ENCODE peak calls at places on chromosomes 11 and 22, in five cellular contexts. U, O, D, F and B are unnamed samples.

GRCh38 chr11:120867531-120867930 is 156.4 kb upstream of the TBCEL start:
- DNase-seq in U (no peak), O (no peak), D (no peak), F (no peak), B (no peak)

GRCh38 chr11:66225054-66225453 is 43.4 kb upstream of the RAB1B start:
- DNase-seq in U (no peak), O (peak), D (no peak), F (no peak), B (no peak)

GRCh38 chr11:6611092-6612007 is 666 bp downstream of the TAF10 start:
- DNase-seq in U (no peak), O (peak), D (peak), F (no peak), B (no peak)

GRCh38 chr22:47568700-47569099 is 806.2 kb downstream of the TBC1D22A start:
- DNase-seq in U (no peak), O (no peak), D (no peak), F (no peak), B (no peak)

GRCh38 chr22:48340191-48340590 is 1487.5 kb downstream of the BRD1 start:
- DNase-seq in U (no peak), O (no peak), D (no peak), F (no peak), B (no peak)

GRCh38 chr22:47043835-47044721 is 281.6 kb downstream of the TBC1D22A start:
- DNase-seq in U (peak), O (no peak), D (no peak), F (no peak), B (peak)

GRCh38 chr11:21554284-21554683 is 638.6 kb upstream of the ANO5 start:
- DNase-seq in U (no peak), O (no peak), D (no peak), F (no peak), B (no peak)

GRCh38 chr11:128324051-128324481 is 263.3 kb downstream of the ETS1 start:
- DNase-seq in U (no peak), O (no peak), D (no peak), F (no peak), B (no peak)

DNA sequence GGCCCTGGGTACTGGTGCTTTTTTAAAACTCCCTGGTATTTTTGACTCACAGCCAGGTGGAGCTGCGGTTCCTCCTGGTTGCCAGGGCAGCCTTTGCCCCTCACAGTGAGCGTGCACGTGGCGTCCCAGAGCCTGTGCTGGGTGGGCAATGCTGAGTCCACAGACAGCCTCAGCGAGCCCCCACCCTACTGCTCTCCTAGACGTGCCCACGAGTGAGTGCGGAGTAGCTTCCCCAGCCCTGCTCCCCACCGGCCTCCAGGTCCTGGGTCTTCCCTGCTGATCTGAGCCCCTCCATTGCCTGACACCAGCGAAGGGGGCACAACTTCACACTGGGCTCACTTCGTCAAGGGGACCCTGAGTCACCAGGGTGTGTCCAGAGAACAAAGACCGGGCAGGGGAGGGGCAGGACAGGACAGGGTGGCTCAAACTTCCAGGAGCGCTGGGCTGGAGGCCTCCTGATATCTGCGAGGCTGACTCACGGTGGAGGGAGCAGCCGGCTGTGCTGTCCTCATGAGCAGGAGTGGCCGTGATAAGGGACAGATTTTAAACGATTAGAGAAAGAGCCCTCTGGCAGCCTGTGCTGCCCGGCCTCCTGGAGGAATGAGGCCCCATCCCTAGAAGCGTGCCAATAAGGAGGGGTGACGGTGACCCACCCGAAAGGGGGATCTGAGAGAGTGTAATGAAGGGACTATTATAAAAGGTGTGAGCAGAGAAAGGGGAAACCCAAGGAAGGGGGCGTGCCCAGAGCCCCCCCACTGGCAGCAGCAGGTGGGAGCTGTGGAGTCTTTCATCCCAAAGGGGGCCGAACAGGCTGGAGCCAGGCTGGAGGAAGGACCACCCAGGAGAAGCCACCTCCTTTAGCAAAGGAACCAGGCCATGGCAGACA is 129.3 kb upstream of the FGF3 start:
- DNase-seq in U (peak), O (no peak), D (no peak), F (no peak), B (no peak)
- TF ChIP-seq CTCF in U (peak), O (no peak), D (no peak), F (no peak), B (peak)

GRCh38 chr11:92964471-92964870 is 5.0 kb upstream of the MTNR1B start:
- DNase-seq in U (no peak), O (no peak), D (no peak), F (no peak), B (no peak)

GRCh38 chr11:92965196-92965595 is 4.3 kb upstream of the MTNR1B start:
- DNase-seq in U (no peak), O (no peak), D (no peak), F (no peak), B (no peak)

GRCh38 chr11:92962444-92962843 is 7.0 kb upstream of the MTNR1B start:
- DNase-seq in U (no peak), O (no peak), D (no peak), F (no peak), B (no peak)

GRCh38 chr11:92955900-92956299 is 13.6 kb upstream of the MTNR1B start:
- DNase-seq in U (no peak), O (no peak), D (no peak), F (no peak), B (no peak)

GRCh38 chr11:92960886-92961285 is 8.6 kb upstream of the MTNR1B start:
- DNase-seq in U (no peak), O (no peak), D (no peak), F (no peak), B (no peak)
- TF ChIP-seq CTCF in U (no peak), O (no peak), D (no peak), F (peak), B (peak)

DNA sequence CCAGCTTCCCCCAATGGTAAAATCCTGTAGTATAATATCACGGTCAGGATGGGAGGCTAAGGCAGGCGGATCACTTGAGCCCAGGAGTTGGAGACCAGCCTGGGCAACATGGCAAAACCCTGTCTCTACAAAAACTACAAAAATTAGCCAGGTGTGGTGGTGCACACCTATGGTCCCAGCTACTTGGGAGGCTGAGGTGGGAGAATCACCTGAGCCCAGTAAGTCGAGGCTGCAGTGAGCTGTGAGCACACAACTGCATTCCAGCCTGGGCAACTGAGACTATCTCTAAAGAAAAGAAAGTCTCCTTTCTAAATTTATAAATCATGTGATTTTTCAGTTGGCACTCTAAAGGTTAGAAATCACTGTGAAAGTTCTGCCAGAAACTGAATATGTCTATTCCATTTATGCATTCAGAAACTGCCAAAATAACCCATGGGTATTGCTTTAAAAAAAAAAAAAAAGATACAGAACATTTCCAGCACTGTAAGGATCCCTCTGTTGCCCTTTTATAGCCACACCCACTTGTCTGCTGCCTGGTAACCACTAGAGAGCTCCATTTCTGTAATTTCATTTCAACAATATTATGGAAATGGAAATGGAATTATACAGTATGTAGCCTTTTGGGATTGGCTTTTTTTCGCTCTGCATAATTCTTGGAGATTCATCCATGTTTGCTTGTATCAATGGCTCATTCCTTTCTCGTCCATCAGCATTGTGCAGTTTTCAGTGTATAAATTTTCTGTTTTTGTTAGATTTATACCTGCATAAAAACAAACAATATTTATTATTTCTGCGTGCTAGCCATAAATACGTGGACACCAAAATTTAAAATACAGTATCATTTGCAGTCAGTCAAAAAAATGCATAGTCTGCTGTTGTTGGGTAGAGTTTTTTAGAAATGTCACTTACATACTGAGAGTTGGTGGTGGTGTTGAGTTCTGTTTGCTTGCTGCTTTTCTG is 9.4 kb downstream of the CDC45 start:
- DNase-seq in U (no peak), O (no peak), D (no peak), F (no peak), B (no peak)
- TF ChIP-seq CTCF in U (no peak), O (no peak), D (no peak), F (no peak), B (peak)

GRCh38 chr22:23315341-23315917 is 135.1 kb downstream of the BCR start:
- DNase-seq in U (no peak), O (peak), D (peak), F (peak), B (no peak)
- TF ChIP-seq CTCF in U (peak), O (peak), D (peak), F (peak), B (peak)

GRCh38 chr11:37657645-37658044 is 1059.6 kb upstream of the RAG2 start:
- DNase-seq in U (no peak), O (no peak), D (no peak), F (no peak), B (no peak)
- TF ChIP-seq CTCF in U (peak), O (no peak), D (no peak), F (peak), B (no peak)

GRCh38 chr11:72821920-72822799 is 7.9 kb downstream of the ATG16L2 start:
- DNase-seq in U (no peak), O (peak), D (peak), F (no peak), B (no peak)
- TF ChIP-seq CTCF in U (peak), O (peak), D (peak), F (no peak), B (no peak)

DNA sequence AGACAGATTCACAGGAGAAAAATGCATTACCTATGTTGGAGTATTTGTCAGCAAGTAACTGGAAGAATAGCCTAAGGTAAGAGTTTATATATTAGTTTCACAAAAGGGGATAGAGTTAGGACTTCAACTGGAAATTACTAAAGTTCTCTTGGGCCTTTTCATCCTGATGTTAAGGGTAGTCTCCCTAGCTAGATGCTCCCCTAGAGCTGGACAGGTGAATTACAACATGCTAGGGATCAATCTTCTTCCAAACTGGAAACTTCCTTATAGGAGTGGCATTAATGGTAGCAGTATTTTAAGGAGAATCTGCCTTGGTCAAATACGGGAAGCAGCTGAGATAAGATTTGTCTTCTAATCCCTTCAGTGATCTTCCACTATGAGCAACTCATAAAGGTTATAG is 632.8 kb upstream of the RAG2 start:
- DNase-seq in U (no peak), O (no peak), D (no peak), F (no peak), B (no peak)
- TF ChIP-seq CTCF in U (peak), O (no peak), D (no peak), F (no peak), B (no peak)